ENCODE peak calls at places on chromosome 22, in four cellular contexts. One of them, this sample, is unnamed. For H3K4me1, the result is how much of the 10 kb centered on the place peaks cover.

GRCh38 chr22:32375678-32376450 is 18.2 kb downstream of the RFPL3 start:
- DNase-seq in K562: no peak
- DNase-seq in HepG2: no peak
- DNase-seq in HCT116: no peak
- DNase-seq in this sample: no peak

GRCh38 chr22:40487663-40488249 is 117.4 kb downstream of the SGSM3 start:
- DNase-seq in HCT116: no peak
- DNase-seq in K562: peak
- DNase-seq in HepG2: peak
- DNase-seq in this sample: no peak

GRCh38 chr22:35450824-35451541 is 51.0 kb downstream of the MCM5 start:
- DNase-seq in HCT116: no peak
- DNase-seq in HepG2: no peak
- DNase-seq in K562: no peak
- DNase-seq in this sample: no peak

GRCh38 chr22:31945478-31945815 is 1.1 kb downstream of the YWHAH start:
- DNase-seq in K562: no peak
- DNase-seq in HepG2: no peak
- DNase-seq in HCT116: no peak
- DNase-seq in this sample: no peak

GRCh38 chr22:27164781-27165503 is 507.6 kb downstream of the MIAT start:
- DNase-seq in HepG2: no peak
- DNase-seq in K562: no peak
- DNase-seq in HCT116: no peak
- DNase-seq in this sample: no peak

GRCh38 chr22:32378703-32379272 is 21.1 kb downstream of the RFPL3 start:
- DNase-seq in K562: peak
- DNase-seq in HCT116: peak
- DNase-seq in HepG2: peak
- DNase-seq in this sample: no peak

GRCh38 chr22:30208631-30209603 is 37.6 kb downstream of the LIF start:
- DNase-seq in HepG2: peak
- DNase-seq in K562: peak
- DNase-seq in HCT116: no peak
- DNase-seq in this sample: no peak

GRCh38 chr22:24107668-24108067 is 73.6 kb upstream of the SUSD2 start:
- DNase-seq in HCT116: no peak
- DNase-seq in HepG2: no peak
- DNase-seq in K562: no peak
- DNase-seq in this sample: no peak

GRCh38 chr22:32958021-32958420 is 100.2 kb downstream of the SYN3 start:
- DNase-seq in HCT116: no peak
- DNase-seq in K562: no peak
- DNase-seq in HepG2: no peak
- DNase-seq in this sample: no peak

GRCh38 chr22:45242778-45243191 is 2.1 kb upstream of the KIAA0930 start:
- DNase-seq in HepG2: peak
- DNase-seq in HCT116: no peak
- DNase-seq in K562: no peak
- DNase-seq in this sample: no peak

GRCh38 chr22:45240810-45241631 is at the start of gene KIAA0930:
- DNase-seq in HepG2: peak
- DNase-seq in K562: peak
- DNase-seq in HCT116: peak
- DNase-seq in this sample: no peak

GRCh38 chr22:45239378-45240136 is 1.1 kb downstream of the KIAA0930 start:
- DNase-seq in K562: no peak
- DNase-seq in HepG2: no peak
- DNase-seq in HCT116: no peak
- DNase-seq in this sample: no peak

GRCh38 chr22:45238431-45239377 is 2.0 kb downstream of the KIAA0930 start:
- DNase-seq in HepG2: no peak
- DNase-seq in HCT116: no peak
- DNase-seq in K562: no peak
- DNase-seq in this sample: no peak

GRCh38 chr22:45240137-45240809 is 421 bp downstream of the KIAA0930 start:
- DNase-seq in HepG2: no peak
- DNase-seq in K562: no peak
- DNase-seq in HCT116: no peak
- DNase-seq in this sample: no peak
- TF ChIP-seq REST in HepG2: no peak
- TF ChIP-seq REST in K562: no peak
- TF ChIP-seq REST in HCT116: no peak
- TF ChIP-seq REST in this sample: no peak

DNA sequence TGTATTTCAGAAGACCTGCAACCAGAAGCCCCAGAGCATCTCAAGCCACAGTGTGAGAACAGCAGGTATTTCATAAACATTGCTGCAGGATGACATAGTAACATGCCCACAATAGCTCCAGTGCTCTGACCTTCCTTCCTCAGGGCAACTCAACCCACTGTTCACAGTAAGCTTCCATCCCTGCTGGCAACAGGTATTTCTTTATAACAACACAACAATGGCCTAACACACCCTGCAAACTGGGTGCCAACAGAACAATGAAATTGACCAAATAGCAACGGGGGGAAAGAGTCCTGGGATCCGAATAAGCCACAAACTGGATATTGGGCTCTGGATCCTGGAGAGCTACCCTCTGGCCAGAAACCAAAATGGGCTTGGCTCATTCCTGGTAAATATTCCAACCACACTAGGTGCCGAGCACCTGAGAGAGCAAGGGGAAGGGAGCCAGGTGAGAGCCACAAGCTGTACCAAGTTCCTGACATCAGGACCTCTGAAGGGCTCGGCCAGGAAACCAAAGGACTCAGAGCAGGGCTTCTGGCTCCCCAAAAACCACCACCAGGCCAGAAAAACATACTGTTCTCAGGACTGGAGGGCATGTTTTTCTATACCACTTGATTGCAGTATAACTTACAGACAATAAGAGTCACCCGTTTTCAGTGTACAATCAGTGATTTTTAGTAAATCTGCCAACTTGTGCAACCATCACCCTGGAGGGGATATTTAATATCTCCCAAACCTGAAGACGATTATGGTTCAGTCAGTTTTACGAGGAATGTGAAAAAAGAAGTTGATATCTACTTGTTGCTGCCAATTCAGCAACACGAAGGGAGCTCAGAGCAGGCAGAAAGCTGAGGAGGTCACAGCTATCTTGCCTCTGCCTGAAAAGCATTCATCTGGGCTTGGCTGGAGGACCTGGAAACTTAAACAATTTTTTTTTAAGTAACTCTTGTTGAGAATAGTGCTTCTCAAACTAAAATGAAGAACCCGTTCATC is 99.3 kb downstream of the MICAL3 start:
- DNase-seq in HepG2: no peak
- DNase-seq in HCT116: no peak
- DNase-seq in K562: no peak
- DNase-seq in this sample: no peak
- TF ChIP-seq TCF7L2 in HepG2: no peak
- TF ChIP-seq TCF7L2 in HCT116: no peak
- TF ChIP-seq TCF7L2 in K562: no peak
- TF ChIP-seq TCF7L2 in this sample: no peak

GRCh38 chr22:46365166-46365624 is 29.7 kb downstream of the TRMU start:
- DNase-seq in HCT116: no peak
- DNase-seq in HepG2: no peak
- DNase-seq in K562: no peak
- DNase-seq in this sample: no peak

GRCh38 chr22:46367707-46368191 is 32.2 kb downstream of the TRMU start:
- DNase-seq in K562: peak
- DNase-seq in HepG2: peak
- DNase-seq in HCT116: peak
- DNase-seq in this sample: peak

GRCh38 chr22:46364341-46365165 is 29.0 kb downstream of the TRMU start:
- DNase-seq in HCT116: no peak
- DNase-seq in K562: no peak
- DNase-seq in HepG2: no peak
- DNase-seq in this sample: no peak

GRCh38 chr22:46366801-46367706 is 31.5 kb downstream of the TRMU start:
- DNase-seq in HCT116: no peak
- DNase-seq in HepG2: no peak
- DNase-seq in K562: no peak
- DNase-seq in this sample: no peak

DNA sequence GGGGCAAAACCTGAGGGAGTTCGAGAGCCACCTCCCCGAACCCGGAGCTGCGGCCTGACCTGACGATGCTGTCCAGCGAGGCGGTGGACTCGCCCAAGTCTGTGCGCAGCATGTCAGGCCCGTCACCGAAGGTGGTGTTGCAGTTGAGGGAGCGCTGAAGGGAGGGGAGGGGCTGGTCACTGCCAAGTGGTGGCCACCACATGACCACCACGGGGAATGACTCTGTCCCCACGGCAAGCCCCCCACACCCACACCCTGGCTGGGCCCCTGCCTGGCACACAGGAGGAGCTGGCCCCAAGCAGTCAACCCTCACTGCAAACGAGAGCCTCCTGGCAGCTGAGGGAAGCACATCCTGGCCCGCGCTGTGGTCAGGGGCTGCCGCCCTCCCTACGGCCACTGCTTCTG is 30.8 kb downstream of the TRMU start:
- DNase-seq in K562: no peak
- DNase-seq in HCT116: no peak
- DNase-seq in HepG2: no peak
- DNase-seq in this sample: no peak
- H3K4me1 ChIP-seq in K562: under half
- H3K4me1 ChIP-seq in HCT116: under half
- H3K4me1 ChIP-seq in HepG2: under half
- H3K4me1 ChIP-seq in this sample: under half

DNA sequence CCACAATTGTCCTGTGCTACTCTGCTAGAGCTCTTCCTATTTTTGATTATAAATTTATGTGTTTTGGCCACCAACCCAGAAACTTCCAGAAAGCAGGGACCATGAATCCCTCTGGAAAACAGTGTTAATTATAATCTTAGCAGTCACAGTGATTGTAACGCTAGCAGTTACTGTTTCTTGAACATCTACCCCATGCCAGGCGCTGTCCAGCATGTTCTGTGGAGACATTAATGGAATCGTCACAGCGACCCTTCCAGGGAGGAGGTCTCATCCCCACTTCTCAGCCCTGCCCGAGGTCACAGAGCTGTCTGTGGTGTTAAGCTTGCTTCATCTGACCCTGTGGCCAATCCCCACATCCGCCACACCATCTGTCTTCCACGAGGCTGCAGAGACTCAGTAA is 13.9 kb upstream of the PNPLA5 start:
- DNase-seq in K562: no peak
- DNase-seq in HCT116: no peak
- DNase-seq in HepG2: no peak
- DNase-seq in this sample: no peak
- TF ChIP-seq REST in K562: no peak
- TF ChIP-seq REST in HCT116: no peak
- TF ChIP-seq REST in HepG2: no peak
- TF ChIP-seq REST in this sample: no peak

GRCh38 chr22:46835288-46835687 is 72.8 kb downstream of the TBC1D22A start:
- DNase-seq in K562: no peak
- DNase-seq in HepG2: no peak
- DNase-seq in HCT116: no peak
- DNase-seq in this sample: no peak

GRCh38 chr22:46830841-46831240 is 68.4 kb downstream of the TBC1D22A start:
- DNase-seq in HepG2: no peak
- DNase-seq in K562: no peak
- DNase-seq in HCT116: no peak
- DNase-seq in this sample: no peak

GRCh38 chr22:46835693-46836092 is 73.2 kb downstream of the TBC1D22A start:
- DNase-seq in K562: no peak
- DNase-seq in HepG2: no peak
- DNase-seq in HCT116: no peak
- DNase-seq in this sample: no peak

GRCh38 chr22:46830001-46830715 is 67.7 kb downstream of the TBC1D22A start:
- DNase-seq in K562: no peak
- DNase-seq in HCT116: no peak
- DNase-seq in HepG2: no peak
- DNase-seq in this sample: no peak

GRCh38 chr22:46833228-46833627 is 70.8 kb downstream of the TBC1D22A start:
- DNase-seq in HCT116: peak
- DNase-seq in K562: no peak
- DNase-seq in HepG2: peak
- DNase-seq in this sample: no peak
- TF ChIP-seq TCF7L2 in HCT116: no peak
- TF ChIP-seq TCF7L2 in K562: no peak
- TF ChIP-seq TCF7L2 in HepG2: no peak
- TF ChIP-seq TCF7L2 in this sample: no peak

DNA sequence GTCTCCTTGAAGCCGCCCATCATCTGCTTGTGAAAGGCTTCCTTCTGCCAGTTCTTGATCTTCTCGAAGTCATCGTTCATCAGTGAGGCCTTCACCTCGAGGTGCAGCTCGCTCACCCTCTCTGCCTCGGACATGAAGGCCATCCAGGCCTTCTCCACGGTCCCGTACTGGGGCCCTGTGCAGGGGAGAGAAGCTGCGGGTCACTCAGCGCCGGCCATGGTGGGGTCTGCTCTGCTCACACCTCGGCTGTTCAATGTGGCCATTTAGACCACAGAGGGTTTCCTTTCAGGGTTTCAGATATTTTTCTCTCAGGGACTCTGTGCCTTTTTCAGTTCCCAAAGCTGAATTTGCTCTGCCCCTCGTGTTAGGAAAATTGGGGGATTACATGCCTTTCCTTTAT is 33.9 kb upstream of the ARFGAP3 start:
- DNase-seq in K562: no peak
- DNase-seq in HepG2: no peak
- DNase-seq in HCT116: no peak
- DNase-seq in this sample: no peak
- H3K4me1 ChIP-seq in K562: under half
- H3K4me1 ChIP-seq in HepG2: under half
- H3K4me1 ChIP-seq in HCT116: under half
- H3K4me1 ChIP-seq in this sample: under half

GRCh38 chr22:50271519-50271970 is 1.4 kb upstream of the MAPK11 start:
- DNase-seq in HepG2: peak
- DNase-seq in K562: peak
- DNase-seq in HCT116: no peak
- DNase-seq in this sample: no peak
- TF ChIP-seq REST in HepG2: no peak
- TF ChIP-seq REST in K562: peak
- TF ChIP-seq REST in HCT116: no peak
- TF ChIP-seq REST in this sample: peak

GRCh38 chr22:19615001-19615461 is 90.8 kb upstream of the CLDN5 start:
- DNase-seq in K562: no peak
- DNase-seq in HepG2: no peak
- DNase-seq in HCT116: no peak
- DNase-seq in this sample: no peak
- TF ChIP-seq TCF7L2 in K562: no peak
- TF ChIP-seq TCF7L2 in HepG2: no peak
- TF ChIP-seq TCF7L2 in HCT116: no peak
- TF ChIP-seq TCF7L2 in this sample: no peak